ENCODE peak calls at places on chromosomes 6 and 20, in six cellular contexts. One of them, this sample, is unnamed.

GRCh38 chr20:58238490-58238889 is 10.0 kb upstream of the ANKRD60 start:
- DNase-seq in GM20000: no peak
- DNase-seq in Panc1: no peak
- DNase-seq in pancreas: no peak
- DNase-seq in epithelial cell of esophagus: no peak
- DNase-seq in AG09309: no peak
- DNase-seq in this sample: no peak

GRCh38 chr6:154479388-154480143 is 30.9 kb downstream of the CNKSR3 start:
- DNase-seq in Panc1: no peak
- DNase-seq in AG09309: no peak
- DNase-seq in pancreas: no peak
- DNase-seq in GM20000: no peak
- DNase-seq in epithelial cell of esophagus: no peak
- DNase-seq in this sample: peak

GRCh38 chr20:4719190-4719589 is 2.5 kb upstream of the PRND start:
- DNase-seq in Panc1: no peak
- DNase-seq in GM20000: no peak
- DNase-seq in epithelial cell of esophagus: no peak
- DNase-seq in pancreas: no peak
- DNase-seq in AG09309: no peak
- DNase-seq in this sample: no peak

GRCh38 chr6:36120979-36121706 is 9.2 kb upstream of the MAPK13 start:
- DNase-seq in GM20000: peak
- DNase-seq in AG09309: no peak
- DNase-seq in Panc1: no peak
- DNase-seq in epithelial cell of esophagus: peak
- DNase-seq in pancreas: no peak
- DNase-seq in this sample: no peak

GRCh38 chr6:9131201-9131600 is 695.9 kb upstream of the SLC35B3 start:
- DNase-seq in GM20000: no peak
- DNase-seq in pancreas: no peak
- DNase-seq in Panc1: no peak
- DNase-seq in AG09309: no peak
- DNase-seq in epithelial cell of esophagus: no peak
- DNase-seq in this sample: no peak

GRCh38 chr20:4216142-4216735 is 200.9 kb upstream of the RNF24 start:
- DNase-seq in GM20000: no peak
- DNase-seq in epithelial cell of esophagus: no peak
- DNase-seq in pancreas: no peak
- DNase-seq in AG09309: no peak
- DNase-seq in Panc1: no peak
- DNase-seq in this sample: peak

GRCh38 chr20:10034717-10035571 is at the start of gene ANKEF1:
- DNase-seq in GM20000: peak
- DNase-seq in epithelial cell of esophagus: peak
- DNase-seq in pancreas: peak
- DNase-seq in Panc1: no peak
- DNase-seq in AG09309: no peak
- DNase-seq in this sample: no peak

GRCh38 chr6:84260186-84260585 is 32.7 kb upstream of the CEP162 start:
- DNase-seq in epithelial cell of esophagus: no peak
- DNase-seq in Panc1: no peak
- DNase-seq in pancreas: no peak
- DNase-seq in GM20000: no peak
- DNase-seq in AG09309: no peak
- DNase-seq in this sample: no peak

GRCh38 chr6:14243617-14244016 is 126.0 kb downstream of the CD83 start:
- DNase-seq in epithelial cell of esophagus: no peak
- DNase-seq in pancreas: no peak
- DNase-seq in AG09309: no peak
- DNase-seq in Panc1: no peak
- DNase-seq in GM20000: no peak
- DNase-seq in this sample: no peak

GRCh38 chr6:170100046-170100445 is 190.8 kb downstream of the DLL1 start:
- DNase-seq in AG09309: no peak
- DNase-seq in pancreas: no peak
- DNase-seq in epithelial cell of esophagus: no peak
- DNase-seq in GM20000: no peak
- DNase-seq in Panc1: no peak
- DNase-seq in this sample: no peak

GRCh38 chr6:125759184-125759902 is 9.9 kb downstream of the HEY2 start:
- DNase-seq in epithelial cell of esophagus: no peak
- DNase-seq in pancreas: no peak
- DNase-seq in AG09309: no peak
- DNase-seq in GM20000: no peak
- DNase-seq in Panc1: no peak
- DNase-seq in this sample: no peak

GRCh38 chr20:571754-572331 is 28.3 kb upstream of the CSNK2A1 start:
- DNase-seq in epithelial cell of esophagus: no peak
- DNase-seq in GM20000: no peak
- DNase-seq in pancreas: peak
- DNase-seq in Panc1: no peak
- DNase-seq in AG09309: no peak
- DNase-seq in this sample: no peak

GRCh38 chr20:41618807-41619294 is 674 bp upstream of the CHD6 start:
- DNase-seq in epithelial cell of esophagus: no peak
- DNase-seq in AG09309: no peak
- DNase-seq in Panc1: no peak
- DNase-seq in pancreas: no peak
- DNase-seq in GM20000: no peak
- DNase-seq in this sample: no peak

GRCh38 chr20:19835533-19836222 is 77.6 kb downstream of the RIN2 start:
- DNase-seq in pancreas: no peak
- DNase-seq in GM20000: no peak
- DNase-seq in Panc1: no peak
- DNase-seq in epithelial cell of esophagus: no peak
- DNase-seq in AG09309: no peak
- DNase-seq in this sample: no peak

GRCh38 chr20:41497186-41497895 is 120.8 kb downstream of the CHD6 start:
- DNase-seq in AG09309: no peak
- DNase-seq in pancreas: no peak
- DNase-seq in epithelial cell of esophagus: no peak
- DNase-seq in GM20000: no peak
- DNase-seq in Panc1: no peak
- DNase-seq in this sample: no peak

GRCh38 chr6:32047539-32047854 is 9.3 kb downstream of the CYP21A2 start:
- DNase-seq in epithelial cell of esophagus: no peak
- DNase-seq in pancreas: no peak
- DNase-seq in GM20000: no peak
- DNase-seq in Panc1: no peak
- DNase-seq in AG09309: no peak
- DNase-seq in this sample: no peak

GRCh38 chr6:91476000-91476399 is 889.1 kb upstream of the MAP3K7 start:
- DNase-seq in AG09309: no peak
- DNase-seq in epithelial cell of esophagus: peak
- DNase-seq in pancreas: peak
- DNase-seq in Panc1: peak
- DNase-seq in GM20000: peak
- DNase-seq in this sample: no peak

GRCh38 chr6:130575971-130576370 is 210.2 kb downstream of the TMEM200A start:
- DNase-seq in epithelial cell of esophagus: no peak
- DNase-seq in Panc1: no peak
- DNase-seq in GM20000: peak
- DNase-seq in AG09309: no peak
- DNase-seq in pancreas: no peak
- DNase-seq in this sample: no peak

DNA sequence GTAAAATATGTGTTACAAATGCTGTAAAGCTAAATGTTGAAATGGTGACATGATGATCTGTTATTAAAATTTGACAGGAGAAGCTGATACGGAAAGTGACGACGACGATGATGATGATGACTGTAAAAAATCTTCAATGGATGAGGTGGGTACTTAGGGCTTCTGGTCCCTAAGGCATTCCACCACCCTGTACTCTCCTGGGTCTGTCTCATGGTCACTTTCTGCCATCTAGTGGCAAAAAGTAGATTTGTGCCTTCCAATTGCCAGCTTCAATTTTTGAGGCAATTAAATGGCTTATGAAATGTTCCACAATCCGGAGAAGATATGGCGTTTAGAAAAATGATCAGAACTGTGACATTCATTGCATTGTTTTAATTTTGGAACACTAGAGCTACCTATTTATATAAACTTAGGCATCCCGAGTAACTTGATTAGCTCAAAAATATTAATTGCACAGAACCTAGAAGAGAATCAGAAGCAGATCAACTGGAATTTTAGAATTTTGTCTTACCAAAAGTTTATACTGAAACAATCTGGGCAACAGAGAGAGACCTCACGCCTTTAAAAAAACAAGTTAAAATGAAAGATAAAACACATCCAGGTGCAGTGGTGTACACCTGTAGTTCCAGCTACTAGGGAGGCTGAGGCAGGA is 346.5 kb upstream of the PLCB4 start:
- DNase-seq in GM20000: peak
- DNase-seq in pancreas: peak
- DNase-seq in epithelial cell of esophagus: peak
- DNase-seq in Panc1: peak
- DNase-seq in AG09309: peak
- DNase-seq in this sample: no peak
- TF ChIP-seq CTCF in GM20000: peak
- TF ChIP-seq CTCF in pancreas: peak
- TF ChIP-seq CTCF in epithelial cell of esophagus: peak
- TF ChIP-seq CTCF in Panc1: peak
- TF ChIP-seq CTCF in AG09309: peak
- TF ChIP-seq CTCF in this sample: peak

DNA sequence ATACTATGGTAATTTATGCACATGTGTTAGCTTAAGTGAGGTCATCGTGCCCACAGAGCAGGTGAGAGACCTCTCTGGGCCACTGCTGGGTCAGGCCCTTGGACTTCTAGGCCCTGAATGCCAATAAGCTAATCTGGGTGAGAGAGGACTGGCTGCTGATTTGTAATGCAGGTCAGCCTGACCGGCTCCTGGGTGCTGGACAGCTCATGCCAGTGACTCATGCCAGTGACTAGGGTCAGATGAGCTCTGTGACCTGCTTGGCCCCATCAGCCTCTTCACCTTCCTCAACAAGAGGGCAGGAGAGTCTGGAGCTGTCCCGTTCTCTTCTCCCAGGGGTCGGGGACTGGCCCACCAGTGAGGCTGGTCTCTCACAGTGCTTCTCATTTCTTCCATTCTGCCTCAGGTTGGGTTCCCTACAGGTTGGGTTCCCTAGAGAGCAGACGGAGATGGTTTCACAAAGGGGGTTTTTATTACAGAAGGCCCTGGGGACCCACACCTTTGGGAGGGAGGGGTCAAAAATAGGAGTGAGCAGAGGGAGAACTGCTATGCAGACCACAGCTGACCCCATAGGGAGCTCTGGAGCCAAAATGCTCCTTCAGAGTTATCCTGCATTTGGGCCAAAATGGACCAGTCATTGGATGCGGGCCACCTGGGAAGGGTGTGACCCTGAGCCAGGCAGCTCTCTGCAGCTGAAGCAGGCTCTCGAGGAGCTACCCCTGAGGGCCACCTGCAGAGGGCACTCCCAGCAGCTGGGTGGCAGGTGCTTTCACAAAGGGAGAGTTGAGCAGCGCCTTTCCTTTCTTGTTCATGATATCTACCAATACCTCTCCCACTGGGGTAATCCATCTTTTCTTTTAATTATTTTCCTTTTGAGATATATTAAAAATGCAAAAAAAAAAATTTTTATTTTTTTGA is 2.2 kb upstream of the OXT start:
- DNase-seq in Panc1: no peak
- DNase-seq in pancreas: no peak
- DNase-seq in GM20000: peak
- DNase-seq in epithelial cell of esophagus: no peak
- DNase-seq in AG09309: no peak
- DNase-seq in this sample: no peak
- TF ChIP-seq CTCF in Panc1: no peak
- TF ChIP-seq CTCF in pancreas: no peak
- TF ChIP-seq CTCF in GM20000: peak
- TF ChIP-seq CTCF in epithelial cell of esophagus: peak
- TF ChIP-seq CTCF in AG09309: no peak
- TF ChIP-seq CTCF in this sample: no peak

DNA sequence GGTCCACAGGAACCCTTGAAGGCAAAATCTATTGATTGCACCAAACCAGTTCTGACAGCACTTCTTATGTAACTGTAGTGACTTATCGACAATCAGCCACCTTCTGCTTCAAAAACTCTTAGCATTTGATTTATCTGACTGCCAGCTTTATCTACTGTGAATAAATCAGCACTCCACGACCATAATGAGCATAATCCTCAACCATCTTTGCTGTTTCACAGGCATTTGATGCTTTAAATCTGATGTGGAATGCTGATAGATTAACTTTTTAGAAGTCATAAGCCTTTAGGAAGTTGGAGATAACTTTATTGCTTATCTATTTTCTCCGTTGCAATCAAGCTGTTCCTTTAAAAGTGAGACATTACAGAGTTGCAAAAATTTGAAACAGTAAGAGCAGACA is 101.5 kb upstream of the PTCHD4 start:
- DNase-seq in pancreas: no peak
- DNase-seq in Panc1: no peak
- DNase-seq in GM20000: no peak
- DNase-seq in epithelial cell of esophagus: peak
- DNase-seq in AG09309: no peak
- DNase-seq in this sample: no peak
- TF ChIP-seq CTCF in pancreas: no peak
- TF ChIP-seq CTCF in Panc1: no peak
- TF ChIP-seq CTCF in GM20000: no peak
- TF ChIP-seq CTCF in epithelial cell of esophagus: no peak
- TF ChIP-seq CTCF in AG09309: no peak
- TF ChIP-seq CTCF in this sample: no peak

GRCh38 chr6:166772518-166772917 is 145.5 kb upstream of the RPS6KA2 start:
- DNase-seq in epithelial cell of esophagus: no peak
- DNase-seq in Panc1: no peak
- DNase-seq in AG09309: no peak
- DNase-seq in pancreas: no peak
- DNase-seq in GM20000: no peak
- DNase-seq in this sample: no peak
- TF ChIP-seq CTCF in epithelial cell of esophagus: peak
- TF ChIP-seq CTCF in Panc1: peak
- TF ChIP-seq CTCF in AG09309: no peak
- TF ChIP-seq CTCF in pancreas: no peak
- TF ChIP-seq CTCF in GM20000: peak
- TF ChIP-seq CTCF in this sample: no peak

DNA sequence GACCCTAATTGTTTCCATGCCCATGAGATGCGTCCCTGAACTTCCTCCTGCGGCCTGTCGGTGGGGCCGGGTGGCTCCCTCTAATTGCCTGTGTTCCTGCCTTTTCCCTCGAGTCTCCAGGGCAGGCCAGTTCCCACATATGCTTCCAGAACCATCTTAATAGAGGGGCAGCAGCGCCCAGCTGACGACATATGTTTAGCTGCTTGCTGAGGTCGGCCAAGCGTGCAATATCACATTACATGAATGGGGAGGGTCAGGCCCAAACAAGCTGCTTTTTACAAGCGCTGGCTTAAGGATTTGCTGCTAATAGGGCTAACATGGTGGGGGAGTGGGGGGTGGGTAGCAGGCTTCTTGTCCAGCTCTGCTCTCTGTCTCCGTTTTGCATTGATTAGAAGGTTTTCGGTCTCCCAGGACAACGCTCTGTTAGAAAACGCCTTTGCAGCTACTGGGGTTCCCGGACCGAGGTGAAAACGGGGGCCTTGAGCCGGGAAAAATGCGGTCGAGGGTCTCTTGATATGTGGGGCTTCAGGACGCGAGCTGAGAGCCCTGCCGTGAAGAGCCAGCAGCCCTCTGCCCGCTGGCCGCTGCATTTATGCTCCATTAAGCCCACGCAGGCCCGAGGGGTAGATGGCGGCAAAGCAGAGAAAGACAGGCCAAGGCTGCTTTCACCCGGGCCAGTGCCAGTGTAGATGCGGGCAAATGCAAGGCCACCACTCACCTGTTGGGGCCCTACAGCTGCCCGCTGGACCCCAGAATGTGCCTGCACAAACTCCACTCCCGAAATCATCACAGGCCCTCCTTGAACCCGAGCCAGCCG is 308.5 kb downstream of the BMP7 start:
- DNase-seq in epithelial cell of esophagus: no peak
- DNase-seq in AG09309: no peak
- DNase-seq in Panc1: no peak
- DNase-seq in GM20000: no peak
- DNase-seq in pancreas: no peak
- DNase-seq in this sample: no peak
- TF ChIP-seq CTCF in epithelial cell of esophagus: no peak
- TF ChIP-seq CTCF in AG09309: no peak
- TF ChIP-seq CTCF in Panc1: no peak
- TF ChIP-seq CTCF in GM20000: no peak
- TF ChIP-seq CTCF in pancreas: no peak
- TF ChIP-seq CTCF in this sample: peak